ENCODE peak calls at places on chromosomes 7 and 10, in five cellular contexts. X is SW 1271; F is progenitor cell of endocrine pancreas; C is osteocyte; S is stimulated activated CD4-positive, alpha-beta T cell treated with anti-CD3 and anti-CD28 coated beads, Interleukin-1b, Interleukin-23, amount 100 ng/mL, for 24 hours. K is an unnamed sample.

GRCh38 chr10:65419629-65420028 is 1506.2 kb upstream of the LRRTM3 start:
- DNase-seq in S (no peak), X (no peak), C (no peak), F (no peak), K (no peak)

GRCh38 chr10:70330671-70331070 is 46.9 kb upstream of the NPFFR1 start:
- DNase-seq in F (no peak), C (no peak), S (no peak), X (no peak), K (no peak)

GRCh38 chr7:21967500-21968099 is 21.9 kb upstream of the CDCA7L start:
- DNase-seq in X (no peak), S (no peak), C (no peak), F (no peak), K (no peak)

GRCh38 chr10:104076743-104077160 is 8.9 kb downstream of the COL17A1 start:
- DNase-seq in C (no peak), F (no peak), S (no peak), X (no peak), K (no peak)

GRCh38 chr10:27153855-27154198 is 357 bp downstream of the YME1L1 start:
- DNase-seq in F (no peak), C (no peak), X (no peak), S (no peak), K (no peak)

GRCh38 chr10:48470115-48470892 is 134.6 kb downstream of the ARHGAP22 start:
- DNase-seq in X (no peak), S (no peak), F (peak; percentile 9), C (peak; percentile 71), K (no peak)

GRCh38 chr10:23048191-23048590 is 47.2 kb upstream of the MSRB2 start:
- DNase-seq in C (no peak), S (no peak), X (no peak), F (no peak), K (no peak)

GRCh38 chr7:47601119-47601880 is 19.4 kb upstream of the TNS3 start:
- DNase-seq in C (no peak), S (no peak), X (no peak), F (no peak), K (no peak)

GRCh38 chr10:76946268-76946667 is 691.3 kb downstream of the KCNMA1 start:
- DNase-seq in C (no peak), X (no peak), S (no peak), F (no peak), K (no peak)

GRCh38 chr7:55148992-55149391 is 130.2 kb downstream of the EGFR start:
- DNase-seq in X (no peak), F (no peak), S (no peak), C (no peak), K (no peak)

GRCh38 chr7:915291-916218 is 38.9 kb downstream of the ADAP1 start:
- DNase-seq in C (no peak), X (no peak), F (no peak), S (no peak), K (no peak)

GRCh38 chr10:120630266-120630665 is 173.2 kb downstream of the PLPP4 start:
- DNase-seq in C (no peak), S (no peak), F (no peak), X (no peak), K (no peak)

GRCh38 chr10:20890009-20890408 is 7.1 kb downstream of the NEBL start:
- DNase-seq in F (no peak), C (no peak), S (no peak), X (no peak), K (no peak)

GRCh38 chr10:22611425-22612111 is 102.8 kb downstream of the PIP4K2A start:
- DNase-seq in X (no peak), S (no peak), F (no peak), C (no peak), K (no peak)

GRCh38 chr10:88385601-88386203 is 197.4 kb downstream of the RNLS start:
- DNase-seq in S (no peak), X (no peak), C (no peak), F (no peak), K (no peak)

GRCh38 chr7:66664590-66665293 is 36.1 kb downstream of the KCTD7 start:
- DNase-seq in S (no peak), X (no peak), C (no peak), F (no peak), K (no peak)

GRCh38 chr10:110415809-110416208 is 81.9 kb upstream of the DUSP5 start:
- DNase-seq in F (no peak), S (no peak), C (no peak), X (no peak), K (no peak)

GRCh38 chr7:15764986-15765385 is 78.5 kb upstream of the MEOX2 start:
- DNase-seq in X (no peak), C (no peak), F (no peak), S (no peak), K (no peak)

K was measured in NCI-H1930.